ENCODE peak calls at places on chromosomes 6 and 20, in five cellular contexts. R is ELR; C is anterior cingulate cortex; L is effector memory CD8-positive, alpha-beta T cell; A is H1. D is an unnamed sample.

GRCh38 chr20:24842591-24843442 is 106.3 kb upstream of the CST7 start:
- DNase-seq in R (no peak), C (no peak), L (no peak), A (no peak), D (no peak)

GRCh38 chr6:72784581-72784980 is 162.7 kb downstream of the KCNQ5 start:
- DNase-seq in R (peak), C (no peak), L (no peak), A (no peak), D (no peak)

GRCh38 chr20:21504323-21504722 is 9.5 kb downstream of the NKX2-2 start:
- DNase-seq in R (no peak), C (no peak), L (no peak), A (no peak), D (no peak)

GRCh38 chr20:17680128-17680835 is 1.8 kb downstream of the RRBP1 start:
- DNase-seq in R (peak), C (no peak), L (no peak), A (no peak), D (no peak)

GRCh38 chr20:57772349-57772964 is 62.6 kb upstream of the PMEPA1 start:
- DNase-seq in R (peak), C (no peak), L (no peak), A (no peak), D (peak)

GRCh38 chr6:113375950-113376846 is 480.9 kb upstream of the MARCKS start:
- DNase-seq in R (peak), C (no peak), L (no peak), A (no peak), D (no peak)

GRCh38 chr20:48723308-48724264 is 104.2 kb downstream of the PREX1 start:
- DNase-seq in R (no peak), C (no peak), L (no peak), A (no peak), D (no peak)

GRCh38 chr20:39676857-39677351 is 714.8 kb downstream of the DHX35 start:
- DNase-seq in R (peak), C (no peak), L (no peak), A (no peak), D (no peak)

D was measured in CD4-positive, alpha-beta memory T cell.